ENCODE peak calls at places on chromosomes 5 and 9, in four cellular contexts. V, Z, G and O are unnamed samples.

GRCh38 chr9:133401588-133401987 is 16.2 kb downstream of the REXO4 start:
- DNase-seq in V (no peak), Z (no peak), G (no peak), O (no peak)

GRCh38 chr5:75337366-75338021 is 474 bp downstream of the HMGCR start:
- DNase-seq in V (no peak), Z (no peak), G (peak), O (no peak)

GRCh38 chr5:98713027-98713426 is 60.4 kb upstream of the RGMB start:
- DNase-seq in V (no peak), Z (no peak), G (no peak), O (no peak)

GRCh38 chr5:145942202-145942601 is 5.8 kb downstream of the SH3RF2 start:
- DNase-seq in V (no peak), Z (no peak), G (no peak), O (no peak)

GRCh38 chr5:76601470-76601869 is 21.7 kb downstream of the F2RL2 start:
- DNase-seq in V (no peak), Z (peak), G (peak), O (no peak)

GRCh38 chr5:160269017-160269416 is 39.7 kb downstream of the FABP6 start:
- DNase-seq in V (no peak), Z (no peak), G (no peak), O (peak)

GRCh38 chr5:159947708-159948358 is 31.6 kb downstream of the ADRA1B start:
- DNase-seq in V (no peak), Z (no peak), G (no peak), O (no peak)

GRCh38 chr5:68424799-68425537 is 209.4 kb downstream of the PIK3R1 start:
- DNase-seq in V (peak), Z (peak), G (no peak), O (peak)

GRCh38 chr5:77638763-77639451 is 394 bp upstream of the OTP start:
- DNase-seq in V (no peak), Z (no peak), G (no peak), O (no peak)

GRCh38 chr5:130529716-130530485 is 625.6 kb downstream of the CHSY3 start:
- DNase-seq in V (no peak), Z (no peak), G (no peak), O (no peak)

GRCh38 chr5:132227485-132228240 is at the start of gene P4HA2:
- DNase-seq in V (no peak), Z (peak), G (peak), O (peak)

GRCh38 chr9:99296375-99296951 is 74.4 kb downstream of the SEC61B start:
- DNase-seq in V (no peak), Z (peak), G (peak), O (peak)

DNA sequence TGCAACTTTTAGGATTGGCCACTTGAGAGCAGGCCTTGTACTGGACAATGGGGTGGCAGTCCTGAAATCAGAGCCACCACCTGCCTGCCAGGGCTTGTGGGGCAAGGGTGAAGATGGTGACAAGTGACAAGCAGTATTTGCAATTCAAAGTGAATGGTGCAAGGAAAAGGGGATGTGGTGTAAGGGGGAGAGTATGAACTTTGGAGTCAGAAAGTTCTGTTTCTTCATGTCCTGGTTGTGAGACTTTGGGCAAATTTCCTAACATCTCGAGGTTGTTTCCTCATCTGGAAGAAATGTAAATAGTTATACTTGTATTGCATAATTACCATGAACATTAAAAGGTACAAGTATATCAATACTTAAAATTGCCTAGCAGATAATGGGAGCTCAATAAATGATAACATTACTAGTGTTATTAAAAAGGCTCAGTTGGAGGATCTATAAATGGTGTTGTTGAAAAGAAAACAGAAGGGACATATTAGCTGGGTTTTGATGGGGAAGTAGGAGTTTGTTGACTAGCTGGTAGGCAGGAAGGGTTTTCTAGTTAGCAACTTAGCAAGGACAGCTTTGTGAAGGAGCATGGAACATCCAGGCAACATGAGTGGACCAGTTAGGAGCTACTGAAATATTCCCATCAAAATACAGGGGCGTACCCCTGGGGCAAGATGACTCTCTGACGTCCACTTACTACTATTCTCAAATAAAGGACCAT is 21.3 kb upstream of the MEGF9 start:
- DNase-seq in V (no peak), Z (no peak), G (no peak), O (peak)
- TF ChIP-seq SPI1 in V (peak), Z (no peak), G (no peak), O (peak)

GRCh38 chr9:33448159-33448511 is 742 bp upstream of the AQP3 start:
- DNase-seq in V (no peak), Z (no peak), G (no peak), O (no peak)
- TF ChIP-seq POLR2AphosphoS5 in V (no peak), Z (no peak), G (no peak), O (no peak)

GRCh38 chr5:57825026-57825683 is 342.5 kb upstream of the ACTBL2 start:
- DNase-seq in V (no peak), Z (no peak), G (no peak), O (no peak)
- TF ChIP-seq SPI1 in V (no peak), Z (no peak), G (no peak), O (no peak)

GRCh38 chr9:96020822-96021615 is 145.5 kb downstream of the ERCC6L2 start:
- DNase-seq in V (no peak), Z (no peak), G (no peak), O (peak)
- TF ChIP-seq POLR2AphosphoS5 in V (no peak), Z (no peak), G (no peak), O (no peak)

GRCh38 chr5:100901851-100902341 is 1.2 kb downstream of the ST8SIA4 start:
- DNase-seq in V (no peak), Z (no peak), G (no peak), O (no peak)
- TF ChIP-seq SPI1 in V (peak), Z (peak), G (no peak), O (peak)

DNA sequence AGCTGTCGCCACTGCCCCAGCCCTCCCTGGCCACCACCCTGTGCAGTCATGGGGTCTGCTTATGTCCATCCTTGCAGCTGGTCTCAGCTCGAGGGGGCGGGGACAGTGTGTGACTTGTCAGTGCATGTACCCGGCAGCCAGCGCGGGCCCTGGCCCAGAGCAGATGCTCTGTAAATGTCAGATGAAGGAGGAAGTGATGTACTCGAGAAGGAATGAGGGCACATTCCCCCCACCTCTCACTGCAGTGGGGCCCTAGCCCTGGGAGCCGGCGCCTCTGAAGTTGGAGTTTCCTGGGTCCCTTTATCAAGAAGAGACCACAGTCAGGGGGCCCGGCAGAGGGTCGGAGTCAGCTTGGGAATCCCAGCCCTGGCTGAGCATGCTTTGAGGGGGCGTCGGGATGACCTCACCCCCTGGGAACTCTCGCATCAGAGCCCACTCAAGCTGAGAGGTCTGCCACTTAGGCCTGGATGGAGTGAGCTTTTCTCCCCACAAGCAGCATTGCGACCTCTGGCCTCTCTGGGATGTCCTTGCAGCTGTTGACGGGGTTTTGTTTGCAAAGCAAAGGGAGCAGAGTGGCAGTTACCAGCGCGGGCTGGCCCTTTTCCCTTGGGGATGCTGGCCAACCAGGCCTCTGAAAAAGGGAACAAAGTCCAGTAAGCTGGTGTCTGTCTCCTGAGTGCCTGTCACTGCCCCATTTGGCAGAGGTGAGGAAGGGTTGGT is 19.0 kb downstream of the NEURL1B start:
- DNase-seq in V (no peak), Z (no peak), G (no peak), O (no peak)
- TF ChIP-seq POLR2AphosphoS5 in V (no peak), Z (no peak), G (no peak), O (no peak)